ENCODE peak calls at places on chromosomes 7 and 10, in six cellular contexts. One of them, this sample, is unnamed.

GRCh38 chr7:106772655-106773108 is 92.4 kb upstream of the PIK3CG start:
- DNase-seq in amygdala: no peak
- DNase-seq in stimulated activated CD4-positive, alpha-beta T cell treated with anti-CD3 and anti-CD28 coated beads, Interleukin-15, amount 100 ng/mL, for 24 hours: no peak
- DNase-seq in iPS-NIHi11: no peak
- DNase-seq in coronary artery: no peak
- DNase-seq in DMS79: no peak
- DNase-seq in this sample: no peak

GRCh38 chr10:58830748-58831147 is 318.1 kb downstream of the BICC1 start:
- DNase-seq in amygdala: no peak
- DNase-seq in stimulated activated CD4-positive, alpha-beta T cell treated with anti-CD3 and anti-CD28 coated beads, Interleukin-15, amount 100 ng/mL, for 24 hours: no peak
- DNase-seq in iPS-NIHi11: no peak
- DNase-seq in coronary artery: no peak
- DNase-seq in DMS79: no peak
- DNase-seq in this sample: no peak

GRCh38 chr7:44638611-44639557 is 32.5 kb downstream of the OGDH start:
- DNase-seq in amygdala: no peak
- DNase-seq in stimulated activated CD4-positive, alpha-beta T cell treated with anti-CD3 and anti-CD28 coated beads, Interleukin-15, amount 100 ng/mL, for 24 hours: peak
- DNase-seq in iPS-NIHi11: peak
- DNase-seq in coronary artery: peak
- DNase-seq in DMS79: peak
- DNase-seq in this sample: peak

GRCh38 chr7:5423844-5424688 is 432 bp upstream of the TNRC18 start:
- DNase-seq in amygdala: peak
- DNase-seq in stimulated activated CD4-positive, alpha-beta T cell treated with anti-CD3 and anti-CD28 coated beads, Interleukin-15, amount 100 ng/mL, for 24 hours: peak
- DNase-seq in iPS-NIHi11: peak
- DNase-seq in coronary artery: peak
- DNase-seq in DMS79: peak
- DNase-seq in this sample: no peak

GRCh38 chr10:63637833-63638443 is 116.7 kb downstream of the REEP3 start:
- DNase-seq in amygdala: no peak
- DNase-seq in stimulated activated CD4-positive, alpha-beta T cell treated with anti-CD3 and anti-CD28 coated beads, Interleukin-15, amount 100 ng/mL, for 24 hours: no peak
- DNase-seq in iPS-NIHi11: no peak
- DNase-seq in coronary artery: no peak
- DNase-seq in DMS79: no peak
- DNase-seq in this sample: no peak

GRCh38 chr7:121053219-121053618 is 64.7 kb downstream of the CPED1 start:
- DNase-seq in amygdala: no peak
- DNase-seq in stimulated activated CD4-positive, alpha-beta T cell treated with anti-CD3 and anti-CD28 coated beads, Interleukin-15, amount 100 ng/mL, for 24 hours: no peak
- DNase-seq in iPS-NIHi11: no peak
- DNase-seq in coronary artery: no peak
- DNase-seq in DMS79: no peak
- DNase-seq in this sample: no peak

GRCh38 chr7:21923663-21924062 is 22.0 kb downstream of the CDCA7L start:
- DNase-seq in amygdala: no peak
- DNase-seq in stimulated activated CD4-positive, alpha-beta T cell treated with anti-CD3 and anti-CD28 coated beads, Interleukin-15, amount 100 ng/mL, for 24 hours: no peak
- DNase-seq in iPS-NIHi11: peak
- DNase-seq in coronary artery: no peak
- DNase-seq in DMS79: peak
- DNase-seq in this sample: no peak

GRCh38 chr7:44106311-44107065 is 2.3 kb downstream of the AEBP1 start:
- DNase-seq in amygdala: no peak
- DNase-seq in stimulated activated CD4-positive, alpha-beta T cell treated with anti-CD3 and anti-CD28 coated beads, Interleukin-15, amount 100 ng/mL, for 24 hours: no peak
- DNase-seq in iPS-NIHi11: no peak
- DNase-seq in coronary artery: no peak
- DNase-seq in DMS79: no peak
- DNase-seq in this sample: no peak

GRCh38 chr7:20896996-20897395 is 110.3 kb upstream of the SP8 start:
- DNase-seq in amygdala: no peak
- DNase-seq in stimulated activated CD4-positive, alpha-beta T cell treated with anti-CD3 and anti-CD28 coated beads, Interleukin-15, amount 100 ng/mL, for 24 hours: no peak
- DNase-seq in iPS-NIHi11: no peak
- DNase-seq in coronary artery: no peak
- DNase-seq in DMS79: no peak
- DNase-seq in this sample: no peak